ENCODE peak calls at places on chromosome 10, in seven cellular contexts. T, R, S, U, K, D and J are unnamed samples.

GRCh38 chr10:24784061-24784460 is 60.4 kb upstream of the ARHGAP21 start:
- DNase-seq in R (no peak), K (no peak), U (no peak), T (no peak), S (no peak), D (no peak), J (no peak)

GRCh38 chr10:43035785-43036184 is 41.1 kb upstream of the RET start:
- DNase-seq in D (no peak), T (no peak), K (no peak), S (no peak), R (no peak), U (no peak), J (no peak)

GRCh38 chr10:95864906-95865813 is 42.6 kb upstream of the CC2D2B start:
- DNase-seq in U (peak; percentile 80), S (peak; percentile 77), T (peak; percentile 72), D (peak; percentile 73), R (peak; percentile 7), K (peak; percentile 46), J (peak; percentile 51)

GRCh38 chr10:5595591-5596590 is 70.5 kb downstream of the ASB13 start:
- DNase-seq in S (peak; percentile 81), K (peak; percentile 36), T (no peak), D (peak; percentile 91), R (peak; percentile 69), U (no peak), J (peak; percentile 98)

GRCh38 chr10:32738958-32739357 is 219.1 kb downstream of the ITGB1 start:
- DNase-seq in T (no peak), K (no peak), U (no peak), R (no peak), D (no peak), S (no peak), J (no peak)

GRCh38 chr10:71697938-71698709 is 21.5 kb downstream of the C10orf105 start:
- DNase-seq in R (no peak), D (no peak), U (no peak), S (no peak), T (no peak), K (no peak), J (no peak)

GRCh38 chr10:4384254-4384653 is 441.8 kb upstream of the AKR1E2 start:
- DNase-seq in U (no peak), R (no peak), K (no peak), T (no peak), D (no peak), S (peak; percentile 48), J (no peak)

GRCh38 chr10:44030132-44030531 is 354.8 kb downstream of the CXCL12 start:
- DNase-seq in K (no peak), T (peak; percentile 48), U (no peak), R (no peak), S (no peak), D (no peak), J (no peak)

GRCh38 chr10:10993785-10994184 is 23.9 kb upstream of the CELF2 start:
- DNase-seq in U (no peak), T (no peak), K (no peak), D (no peak), R (no peak), S (no peak), J (no peak)

DNA sequence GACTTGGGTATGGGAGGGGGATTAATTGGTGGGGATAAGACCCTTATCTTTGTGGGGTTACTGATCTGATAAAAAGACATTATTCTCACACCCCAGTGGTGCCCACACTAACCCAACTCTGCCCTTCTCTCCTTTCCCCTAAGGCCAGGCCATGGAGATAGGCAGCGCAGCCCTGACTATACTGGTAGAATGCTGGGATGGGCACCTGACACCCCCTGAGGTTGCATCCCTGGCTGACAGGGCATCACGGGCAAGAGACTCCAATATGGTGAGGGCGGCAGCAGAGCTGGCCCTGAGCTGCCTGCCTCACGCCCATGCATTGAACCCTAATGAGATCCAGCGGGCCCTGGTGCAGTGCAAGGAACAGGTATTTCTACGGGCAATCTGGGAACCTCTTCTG is 12.7 kb downstream of the ZSWIM8 start:
- DNase-seq in D (no peak), S (no peak), T (no peak), U (no peak), K (no peak), R (no peak), J (no peak)
- H3K27ac ChIP-seq in D (peak overlapping the region; percentile 29), S (no peak overlapping the region), T (no peak overlapping the region), U (no peak overlapping the region), K (no peak overlapping the region), R (no peak overlapping the region), J (no peak overlapping the region)

GRCh38 chr10:102420443-102420809 is 210 bp upstream of the FBXL15 start:
- DNase-seq in U (peak; percentile 94), S (no peak), K (no peak), D (no peak), T (peak; percentile 96), R (no peak), J (no peak)
- H3K27ac ChIP-seq in U (peak overlapping the region; percentile 92), S (peak overlapping the region; percentile 11), K (peak overlapping the region; percentile 98), D (peak overlapping the region; percentile 96), T (no peak overlapping the region), R (peak overlapping the region; percentile 57), J (no peak overlapping the region)

DNA sequence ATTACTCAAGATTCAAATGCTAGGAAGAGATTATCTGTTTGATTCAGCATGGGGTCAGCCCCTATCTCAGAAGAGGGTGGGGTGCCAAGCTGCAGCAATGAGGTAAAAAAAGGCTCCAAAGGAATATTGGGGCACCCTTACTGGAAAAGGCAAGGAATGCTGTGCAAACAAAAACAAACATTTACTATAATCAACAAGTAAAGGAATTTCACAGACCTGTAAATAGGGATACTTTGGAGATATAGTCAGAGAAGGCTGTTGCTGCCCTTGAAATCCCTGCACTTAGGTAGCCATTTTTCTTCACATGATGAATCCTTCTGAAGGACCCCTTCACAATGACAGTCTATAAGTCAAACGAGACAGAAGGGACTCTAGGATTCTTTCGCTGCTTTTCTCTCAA is 10.6 kb upstream of the ADD3 start:
- DNase-seq in S (no peak), K (no peak), U (no peak), D (no peak), R (no peak), T (no peak), J (no peak)
- H3K27ac ChIP-seq in S (no peak overlapping the region), K (no peak overlapping the region), U (peak overlapping the region; percentile 93), D (no peak overlapping the region), R (no peak overlapping the region), T (no peak overlapping the region), J (no peak overlapping the region)

GRCh38 chr10:59454289-59454919 is 92.1 kb upstream of the FAM13C start:
- DNase-seq in D (no peak), K (no peak), U (no peak), R (no peak), T (no peak), S (no peak), J (no peak)
- H3K27ac ChIP-seq in D (no peak overlapping the region), K (no peak overlapping the region), U (no peak overlapping the region), R (no peak overlapping the region), T (no peak overlapping the region), S (no peak overlapping the region), J (no peak overlapping the region)